ENCODE peak calls at places on chromosome 1, in six cellular contexts. Y is K562, P is GM12891, T is H1, K is HepG2, L is GM12878. N is an unnamed sample.

GRCh38 chr1:112515311-112516009 is 6.7 kb downstream of the WNT2B start:
- DNase-seq in K (peak; percentile 6), T (no peak), P (no peak), L (no peak), Y (peak; percentile 19), N (no peak)

GRCh38 chr1:198387587-198387986 is 152.9 kb downstream of the ATP6V1G3 start:
- DNase-seq in Y (no peak), L (no peak), K (peak; percentile 61), P (no peak), T (no peak), N (no peak)

GRCh38 chr1:6104631-6105030 is 58.9 kb downstream of the KCNAB2 start:
- DNase-seq in L (no peak), T (no peak), K (no peak), Y (no peak), P (no peak), N (no peak)

GRCh38 chr1:210292276-210292851 is 36.3 kb upstream of the HHAT start:
- DNase-seq in P (peak; percentile 51), Y (peak; percentile 4), L (no peak), T (no peak), K (no peak), N (peak; percentile 45)

GRCh38 chr1:187237542-187237941 is 408.8 kb downstream of the PLA2G4A start:
- DNase-seq in K (no peak), Y (no peak), L (no peak), P (no peak), T (no peak), N (no peak)

GRCh38 chr1:218371927-218372672 is 27.0 kb downstream of the TGFB2 start:
- DNase-seq in T (no peak), K (peak; percentile 82), P (no peak), L (no peak), Y (no peak), N (no peak)

GRCh38 chr1:234553241-234554156 is 56.5 kb downstream of the IRF2BP2 start:
- DNase-seq in T (no peak), K (no peak), L (no peak), Y (peak; percentile 82), P (no peak), N (no peak)

GRCh38 chr1:64471218-64471719 is 1.3 kb downstream of the CACHD1 start:
- DNase-seq in Y (no peak), T (no peak), P (no peak), L (no peak), K (no peak), N (no peak)

GRCh38 chr1:2816786-2817185 is 15.3 kb upstream of the TTC34 start:
- DNase-seq in L (no peak), P (no peak), T (no peak), Y (no peak), K (no peak), N (no peak)

GRCh38 chr1:62241357-62242131 is 46.9 kb downstream of the L1TD1 start:
- DNase-seq in T (no peak), Y (no peak), K (peak; percentile 91), L (no peak), P (no peak), N (no peak)

GRCh38 chr1:185279571-185279970 is 37.5 kb downstream of the IVNS1ABP start:
- DNase-seq in Y (no peak), L (no peak), T (no peak), P (no peak), K (no peak), N (no peak)

GRCh38 chr1:11967028-11967547 is 13.2 kb upstream of the MFN2 start:
- DNase-seq in L (peak; percentile 41), Y (peak; percentile 77), T (peak; percentile 76), P (peak; percentile 58), K (peak; percentile 89), N (peak; percentile 55)

GRCh38 chr1:17819129-17819802 is 64.1 kb downstream of the ACTL8 start:
- DNase-seq in Y (no peak), K (no peak), T (no peak), P (no peak), L (no peak), N (no peak)

GRCh38 chr1:2049517-2050481 is at the start of gene PRKCZ:
- DNase-seq in Y (peak; percentile 45), K (peak; percentile 87), T (peak; percentile 71), P (peak; percentile 59), L (peak; percentile 28), N (peak; percentile 64)

GRCh38 chr1:33349778-33350610 is 29.1 kb upstream of the A3GALT2 start:
- DNase-seq in P (peak; percentile 93), T (no peak), Y (peak; percentile 93), L (no peak), K (peak; percentile 62), N (peak; percentile 88)

GRCh38 chr1:33348676-33349080 is 27.8 kb upstream of the A3GALT2 start:
- DNase-seq in K (no peak), Y (no peak), L (no peak), P (no peak), T (no peak), N (no peak)

GRCh38 chr1:33350611-33351280 is 29.8 kb upstream of the A3GALT2 start:
- DNase-seq in T (no peak), P (no peak), K (no peak), Y (peak; percentile 20), L (no peak), N (no peak)

GRCh38 chr1:33348194-33348593 is 27.3 kb upstream of the A3GALT2 start:
- DNase-seq in Y (peak; percentile 9), K (no peak), T (no peak), P (no peak), L (no peak), N (no peak)

DNA sequence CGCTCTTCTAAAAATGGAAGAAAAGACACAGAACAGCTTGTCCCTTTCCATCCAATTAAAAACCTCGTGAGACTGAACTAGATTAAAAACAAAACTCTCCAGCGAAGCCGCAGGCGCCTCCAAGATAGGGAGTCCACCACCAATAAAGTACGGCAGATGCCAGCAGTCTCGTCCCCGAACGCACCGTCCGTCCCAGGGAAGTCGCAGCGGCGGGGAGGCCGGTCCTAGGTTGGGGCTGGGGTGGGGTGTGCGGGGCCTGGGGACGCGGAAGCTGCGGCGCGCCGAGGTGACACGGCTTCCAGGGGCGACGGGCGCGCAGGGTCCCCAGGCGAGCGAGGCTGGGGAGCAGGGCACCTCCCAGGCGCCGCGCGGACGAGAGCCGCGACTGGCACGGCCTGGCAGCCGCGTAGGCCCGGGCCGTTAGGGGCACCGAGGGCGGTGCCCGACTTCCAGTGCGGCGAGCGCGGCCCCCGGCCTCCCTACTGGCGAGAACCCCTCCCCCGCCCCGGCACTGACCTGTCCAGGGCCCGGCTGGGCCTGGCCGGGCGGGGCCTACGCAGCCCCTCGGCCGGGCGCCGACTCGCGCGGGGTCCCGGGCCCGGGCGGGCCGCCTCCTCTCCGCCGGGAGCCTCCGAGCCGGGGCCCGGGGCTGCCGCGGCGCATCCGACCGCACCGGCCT is 28.3 kb upstream of the A3GALT2 start:
- DNase-seq in K (no peak), Y (peak; percentile 63), T (no peak), L (no peak), P (peak; percentile 50), N (peak; percentile 51)
- TF ChIP-seq POLR2A in K (no peak), Y (no peak), T (no peak), L (no peak), P (no peak), N (no peak)

GRCh38 chr1:52603680-52604501 is 1.7 kb downstream of the GPX7 start:
- DNase-seq in P (no peak), K (no peak), L (no peak), Y (no peak), T (no peak), N (no peak)

GRCh38 chr1:52603301-52603675 is 1.1 kb downstream of the GPX7 start:
- DNase-seq in K (no peak), P (no peak), Y (no peak), L (no peak), T (no peak), N (peak; percentile 27)

GRCh38 chr1:52601976-52602327 is 219 bp upstream of the GPX7 start:
- DNase-seq in T (no peak), P (no peak), L (no peak), K (no peak), Y (no peak), N (no peak)

GRCh38 chr1:52601519-52601918 is 652 bp upstream of the GPX7 start:
- DNase-seq in L (no peak), P (no peak), K (no peak), Y (no peak), T (no peak), N (no peak)

GRCh38 chr1:52602328-52603300 is at the start of gene GPX7:
- DNase-seq in Y (no peak), L (no peak), T (no peak), K (no peak), P (peak; percentile 62), N (peak; percentile 63)
- TF ChIP-seq TAF1 in Y (no peak), L (no peak), T (peak; percentile 31), K (peak; percentile 34), P (no peak), N (no peak)

DNA sequence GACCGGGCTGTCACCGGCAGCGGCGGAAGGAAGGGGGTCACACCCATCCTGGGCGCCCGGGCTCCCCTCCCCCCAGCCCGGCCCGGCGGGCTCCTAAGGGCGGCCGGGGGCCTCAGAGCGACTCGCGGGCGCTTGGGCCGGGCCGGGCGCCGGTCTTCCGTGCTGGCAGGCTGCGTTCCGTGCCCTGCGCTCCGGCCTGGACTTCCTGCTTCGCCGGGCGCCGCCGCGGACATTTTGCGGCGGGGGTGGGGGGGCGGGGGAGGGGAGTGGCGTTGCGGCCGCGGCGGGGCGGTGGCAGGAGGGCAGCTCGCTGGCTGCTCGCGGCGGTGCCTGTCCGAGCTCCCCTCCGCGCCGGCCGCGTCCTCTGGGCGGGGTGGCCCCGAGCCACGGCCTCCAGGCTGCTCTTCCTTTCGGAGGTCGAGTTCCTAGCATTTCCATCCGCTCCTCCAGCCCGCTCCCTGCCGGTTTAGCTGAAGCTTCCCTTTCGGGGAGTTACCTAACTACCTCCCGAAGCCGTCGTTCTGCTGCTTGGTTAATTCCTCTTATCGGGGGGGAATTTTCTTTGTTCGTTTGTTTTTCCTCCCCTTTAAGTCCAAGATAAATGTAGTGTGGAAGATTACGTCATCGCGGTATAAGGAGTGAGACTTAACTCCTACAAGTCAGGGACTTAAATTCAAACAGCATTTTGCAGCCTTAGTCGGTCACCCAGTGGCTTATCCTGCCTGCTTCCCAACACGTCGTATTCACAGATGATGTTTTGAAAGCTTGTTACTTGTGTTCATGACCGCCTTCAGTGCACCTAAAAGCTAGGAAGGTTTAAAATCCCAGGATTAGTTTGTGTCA is 730 bp downstream of the CDC42 start:
- DNase-seq in P (peak; percentile 30), T (no peak), K (peak; percentile 50), L (no peak), Y (peak; percentile 86), N (peak; percentile 46)
- TF ChIP-seq POLR2A in P (peak; percentile 53), T (peak; percentile 51), K (no peak), L (no peak), Y (no peak), N (peak; percentile 19)

DNA sequence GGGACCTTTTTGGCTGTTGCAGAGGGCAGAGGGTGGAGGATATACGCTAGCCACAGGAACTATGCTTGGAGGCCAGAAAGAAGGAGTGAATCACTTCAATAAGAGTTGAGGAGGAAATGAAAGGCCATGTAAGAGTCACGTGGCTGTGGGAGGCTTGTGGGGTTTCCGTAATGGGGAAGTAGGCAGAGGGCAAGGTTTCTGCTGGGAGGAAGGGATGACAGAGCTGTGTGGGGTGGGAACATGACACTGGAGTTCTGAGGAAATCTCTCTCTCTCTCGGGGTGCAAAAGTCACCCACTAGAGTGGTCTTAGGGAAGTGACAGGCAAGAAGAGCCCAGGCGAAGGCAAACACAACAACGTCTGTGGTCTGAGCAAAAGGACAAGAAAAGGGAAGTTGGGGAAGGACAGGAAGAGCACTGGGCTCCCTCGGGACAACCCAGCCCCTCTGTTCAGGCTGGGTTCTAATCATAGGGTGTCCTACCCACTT is 3.9 kb upstream of the CD1C start:
- DNase-seq in K (no peak), Y (no peak), T (no peak), P (no peak), L (peak; percentile 79), N (no peak)
- TF ChIP-seq TAF1 in K (no peak), Y (no peak), T (no peak), P (no peak), L (peak; percentile 45), N (no peak)